ENCODE peak calls at places on chromosome 10, in five cellular contexts. One of them, this sample, is unnamed. For H3K4me1, the result is how much of the 10 kb centered on the place peaks cover.

GRCh38 chr10:110498087-110498981 is 627 bp downstream of the DUSP5 start:
- DNase-seq in cardiac muscle cell: peak
- DNase-seq in heart left ventricle: peak
- DNase-seq in right atrium auricular region: no peak
- DNase-seq in fibroblast of lung: peak
- DNase-seq in this sample: peak

GRCh38 chr10:122044713-122045112 is 55.8 kb downstream of the TACC2 start:
- DNase-seq in fibroblast of lung: peak
- DNase-seq in heart left ventricle: no peak
- DNase-seq in cardiac muscle cell: peak
- DNase-seq in right atrium auricular region: no peak
- DNase-seq in this sample: peak

GRCh38 chr10:29517352-29517923 is 117.3 kb downstream of the SVIL start:
- DNase-seq in right atrium auricular region: no peak
- DNase-seq in fibroblast of lung: peak
- DNase-seq in cardiac muscle cell: peak
- DNase-seq in heart left ventricle: no peak
- DNase-seq in this sample: peak

GRCh38 chr10:94485094-94485493 is 60.5 kb upstream of the HELLS start:
- DNase-seq in right atrium auricular region: no peak
- DNase-seq in cardiac muscle cell: no peak
- DNase-seq in heart left ventricle: no peak
- DNase-seq in fibroblast of lung: no peak
- DNase-seq in this sample: no peak

GRCh38 chr10:26446258-26446657 is 8.1 kb downstream of the APBB1IP start:
- DNase-seq in cardiac muscle cell: no peak
- DNase-seq in heart left ventricle: no peak
- DNase-seq in fibroblast of lung: no peak
- DNase-seq in right atrium auricular region: no peak
- DNase-seq in this sample: no peak

GRCh38 chr10:92740762-92741161 is 51.0 kb downstream of the HHEX start:
- DNase-seq in cardiac muscle cell: no peak
- DNase-seq in heart left ventricle: no peak
- DNase-seq in fibroblast of lung: peak
- DNase-seq in right atrium auricular region: no peak
- DNase-seq in this sample: no peak

GRCh38 chr10:87618470-87619423 is 40.9 kb upstream of the PAPSS2 start:
- DNase-seq in fibroblast of lung: no peak
- DNase-seq in right atrium auricular region: no peak
- DNase-seq in heart left ventricle: no peak
- DNase-seq in cardiac muscle cell: no peak
- DNase-seq in this sample: peak

GRCh38 chr10:113891476-113891875 is 37.0 kb downstream of the NHLRC2 start:
- DNase-seq in heart left ventricle: no peak
- DNase-seq in cardiac muscle cell: peak
- DNase-seq in fibroblast of lung: no peak
- DNase-seq in right atrium auricular region: no peak
- DNase-seq in this sample: no peak

GRCh38 chr10:14695833-14696232 is 78.9 kb downstream of the FAM107B start:
- DNase-seq in right atrium auricular region: no peak
- DNase-seq in fibroblast of lung: no peak
- DNase-seq in cardiac muscle cell: no peak
- DNase-seq in heart left ventricle: no peak
- DNase-seq in this sample: no peak

GRCh38 chr10:125857185-125857760 is 23.8 kb downstream of the DHX32 start:
- DNase-seq in fibroblast of lung: no peak
- DNase-seq in cardiac muscle cell: no peak
- DNase-seq in heart left ventricle: no peak
- DNase-seq in right atrium auricular region: no peak
- DNase-seq in this sample: no peak

GRCh38 chr10:18117272-18117671 is 23.0 kb upstream of the CACNB2 start:
- DNase-seq in right atrium auricular region: no peak
- DNase-seq in cardiac muscle cell: no peak
- DNase-seq in fibroblast of lung: no peak
- DNase-seq in heart left ventricle: no peak
- DNase-seq in this sample: no peak

GRCh38 chr10:110163192-110163773 is 44.1 kb upstream of the MXI1 start:
- DNase-seq in cardiac muscle cell: no peak
- DNase-seq in fibroblast of lung: no peak
- DNase-seq in heart left ventricle: no peak
- DNase-seq in right atrium auricular region: no peak
- DNase-seq in this sample: no peak

GRCh38 chr10:107749235-107749634 is 584.7 kb upstream of the SORCS1 start:
- DNase-seq in right atrium auricular region: no peak
- DNase-seq in heart left ventricle: no peak
- DNase-seq in fibroblast of lung: no peak
- DNase-seq in cardiac muscle cell: no peak
- DNase-seq in this sample: no peak

GRCh38 chr10:43225787-43226153 is 41.1 kb downstream of the RASGEF1A start:
- DNase-seq in heart left ventricle: peak
- DNase-seq in fibroblast of lung: no peak
- DNase-seq in cardiac muscle cell: no peak
- DNase-seq in right atrium auricular region: peak
- DNase-seq in this sample: no peak

GRCh38 chr10:79068203-79068561 is 584 bp upstream of the ZMIZ1 start:
- DNase-seq in fibroblast of lung: no peak
- DNase-seq in heart left ventricle: no peak
- DNase-seq in right atrium auricular region: no peak
- DNase-seq in cardiac muscle cell: no peak
- DNase-seq in this sample: no peak

GRCh38 chr10:133355991-133356390 is 1.8 kb downstream of the FUOM start:
- DNase-seq in fibroblast of lung: no peak
- DNase-seq in heart left ventricle: no peak
- DNase-seq in cardiac muscle cell: no peak
- DNase-seq in right atrium auricular region: no peak
- DNase-seq in this sample: no peak

GRCh38 chr10:132368881-132369635 is 27.9 kb upstream of the PWWP2B start:
- DNase-seq in right atrium auricular region: no peak
- DNase-seq in fibroblast of lung: peak
- DNase-seq in heart left ventricle: no peak
- DNase-seq in cardiac muscle cell: no peak
- DNase-seq in this sample: no peak

GRCh38 chr10:70283445-70284399 is at the start of gene NPFFR1:
- DNase-seq in heart left ventricle: no peak
- DNase-seq in fibroblast of lung: no peak
- DNase-seq in right atrium auricular region: no peak
- DNase-seq in cardiac muscle cell: peak
- DNase-seq in this sample: no peak

GRCh38 chr10:34821587-34822585 is 6.8 kb upstream of the PARD3 start:
- DNase-seq in cardiac muscle cell: no peak
- DNase-seq in heart left ventricle: no peak
- DNase-seq in fibroblast of lung: peak
- DNase-seq in right atrium auricular region: no peak
- DNase-seq in this sample: no peak

GRCh38 chr10:103557455-103557854 is 64.0 kb downstream of the NEURL1 start:
- DNase-seq in fibroblast of lung: no peak
- DNase-seq in cardiac muscle cell: no peak
- DNase-seq in heart left ventricle: no peak
- DNase-seq in right atrium auricular region: no peak
- DNase-seq in this sample: no peak

GRCh38 chr10:43949351-43949750 is 300.7 kb upstream of the ZNF32 start:
- DNase-seq in right atrium auricular region: no peak
- DNase-seq in cardiac muscle cell: no peak
- DNase-seq in fibroblast of lung: no peak
- DNase-seq in heart left ventricle: no peak
- DNase-seq in this sample: no peak

GRCh38 chr10:11197266-11197712 is 179.6 kb downstream of the CELF2 start:
- DNase-seq in right atrium auricular region: peak
- DNase-seq in heart left ventricle: peak
- DNase-seq in cardiac muscle cell: no peak
- DNase-seq in fibroblast of lung: no peak
- DNase-seq in this sample: no peak

GRCh38 chr10:123140983-123141390 is 5.2 kb downstream of the HMX3 start:
- DNase-seq in right atrium auricular region: peak
- DNase-seq in fibroblast of lung: no peak
- DNase-seq in heart left ventricle: no peak
- DNase-seq in cardiac muscle cell: no peak
- DNase-seq in this sample: no peak

GRCh38 chr10:123633106-123633505 is 33.0 kb upstream of the GPR26 start:
- DNase-seq in heart left ventricle: no peak
- DNase-seq in cardiac muscle cell: no peak
- DNase-seq in right atrium auricular region: no peak
- DNase-seq in fibroblast of lung: no peak
- DNase-seq in this sample: no peak

GRCh38 chr10:79444243-79445119 is 943 bp downstream of the ZCCHC24 start:
- DNase-seq in fibroblast of lung: peak
- DNase-seq in heart left ventricle: peak
- DNase-seq in cardiac muscle cell: peak
- DNase-seq in right atrium auricular region: peak
- DNase-seq in this sample: peak

GRCh38 chr10:124588736-124589451 is 127.3 kb downstream of the LHPP start:
- DNase-seq in fibroblast of lung: peak
- DNase-seq in cardiac muscle cell: peak
- DNase-seq in heart left ventricle: peak
- DNase-seq in right atrium auricular region: peak
- DNase-seq in this sample: peak

GRCh38 chr10:131577786-131578471 is 266.4 kb upstream of the TCERG1L start:
- DNase-seq in right atrium auricular region: peak
- DNase-seq in fibroblast of lung: no peak
- DNase-seq in cardiac muscle cell: no peak
- DNase-seq in heart left ventricle: no peak
- DNase-seq in this sample: no peak

GRCh38 chr10:116099031-116099430 is 174.0 kb downstream of the GFRA1 start:
- DNase-seq in fibroblast of lung: no peak
- DNase-seq in heart left ventricle: no peak
- DNase-seq in cardiac muscle cell: no peak
- DNase-seq in right atrium auricular region: no peak
- DNase-seq in this sample: no peak

GRCh38 chr10:122660696-122661095 is 39.0 kb downstream of the C10orf120 start:
- DNase-seq in right atrium auricular region: no peak
- DNase-seq in fibroblast of lung: no peak
- DNase-seq in heart left ventricle: no peak
- DNase-seq in cardiac muscle cell: no peak
- DNase-seq in this sample: no peak

GRCh38 chr10:103696411-103697145 is 158.8 kb downstream of the SH3PXD2A start:
- DNase-seq in right atrium auricular region: peak
- DNase-seq in cardiac muscle cell: no peak
- DNase-seq in fibroblast of lung: peak
- DNase-seq in heart left ventricle: peak
- DNase-seq in this sample: peak

GRCh38 chr10:64159910-64160872 is 639.0 kb downstream of the REEP3 start:
- DNase-seq in cardiac muscle cell: no peak
- DNase-seq in right atrium auricular region: no peak
- DNase-seq in fibroblast of lung: no peak
- DNase-seq in heart left ventricle: no peak
- DNase-seq in this sample: no peak

GRCh38 chr10:64156131-64156530 is 634.9 kb downstream of the REEP3 start:
- DNase-seq in fibroblast of lung: no peak
- DNase-seq in cardiac muscle cell: no peak
- DNase-seq in right atrium auricular region: no peak
- DNase-seq in heart left ventricle: no peak
- DNase-seq in this sample: no peak
- H3K4me1 ChIP-seq in fibroblast of lung: under half
- H3K4me1 ChIP-seq in cardiac muscle cell: under half
- H3K4me1 ChIP-seq in right atrium auricular region: under half
- H3K4me1 ChIP-seq in heart left ventricle: under half
- H3K4me1 ChIP-seq in this sample: under half

DNA sequence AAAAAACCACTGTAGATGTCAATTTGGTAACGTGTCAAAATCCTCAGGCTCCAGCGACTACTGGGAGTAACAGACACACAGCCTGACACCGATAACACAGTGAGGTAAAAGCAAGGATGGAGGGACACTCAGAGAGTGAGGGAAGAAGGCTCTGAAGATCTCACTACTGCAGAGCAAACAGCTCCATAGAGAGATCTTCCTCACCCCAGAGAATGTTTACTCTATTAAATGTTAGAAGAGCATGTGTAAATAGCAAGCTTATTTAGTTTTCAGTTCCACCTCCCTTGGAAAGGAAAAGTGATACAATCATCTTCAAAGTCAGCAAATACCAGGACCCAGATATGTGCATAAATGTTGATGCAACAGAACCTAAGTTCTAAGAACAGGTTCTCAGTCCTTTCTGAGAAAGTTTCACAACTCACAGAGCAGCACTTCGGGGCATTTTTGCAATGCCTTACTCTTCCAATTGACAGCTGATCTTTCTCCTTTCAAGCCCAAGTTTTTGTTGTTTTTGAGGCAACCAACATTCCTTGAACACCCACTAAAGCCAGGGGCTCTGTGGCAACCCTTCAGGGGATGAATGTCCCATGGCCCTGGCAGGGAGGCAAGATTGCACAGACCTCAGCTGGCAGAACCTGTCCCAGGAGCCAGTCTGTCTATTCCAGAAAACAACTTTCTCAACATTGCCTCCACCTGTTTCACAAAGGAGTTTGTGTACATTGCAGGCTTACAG is 177.4 kb downstream of the SFMBT2 start:
- DNase-seq in right atrium auricular region: no peak
- DNase-seq in heart left ventricle: no peak
- DNase-seq in fibroblast of lung: no peak
- DNase-seq in cardiac muscle cell: no peak
- DNase-seq in this sample: peak
- H3K27ac ChIP-seq in right atrium auricular region: no peak
- H3K27ac ChIP-seq in heart left ventricle: no peak
- H3K27ac ChIP-seq in fibroblast of lung: no peak
- H3K27ac ChIP-seq in cardiac muscle cell: no peak
- H3K27ac ChIP-seq in this sample: no peak

GRCh38 chr10:77611670-77612069 is 25.9 kb downstream of the KCNMA1 start:
- DNase-seq in heart left ventricle: no peak
- DNase-seq in cardiac muscle cell: no peak
- DNase-seq in right atrium auricular region: no peak
- DNase-seq in fibroblast of lung: no peak
- DNase-seq in this sample: no peak
- H3K4me1 ChIP-seq in heart left ventricle: under half
- H3K4me1 ChIP-seq in cardiac muscle cell: under half
- H3K4me1 ChIP-seq in right atrium auricular region: under half
- H3K4me1 ChIP-seq in fibroblast of lung: under half
- H3K4me1 ChIP-seq in this sample: under half

GRCh38 chr10:515674-516073 is 173.8 kb downstream of the DIP2C start:
- DNase-seq in cardiac muscle cell: no peak
- DNase-seq in right atrium auricular region: no peak
- DNase-seq in fibroblast of lung: no peak
- DNase-seq in heart left ventricle: no peak
- DNase-seq in this sample: no peak

GRCh38 chr10:517236-517635 is 172.2 kb downstream of the DIP2C start:
- DNase-seq in right atrium auricular region: no peak
- DNase-seq in heart left ventricle: no peak
- DNase-seq in cardiac muscle cell: no peak
- DNase-seq in fibroblast of lung: no peak
- DNase-seq in this sample: no peak

GRCh38 chr10:517872-518475 is 171.5 kb downstream of the DIP2C start:
- DNase-seq in right atrium auricular region: no peak
- DNase-seq in cardiac muscle cell: no peak
- DNase-seq in fibroblast of lung: no peak
- DNase-seq in heart left ventricle: no peak
- DNase-seq in this sample: no peak

GRCh38 chr10:519055-519715 is 170.3 kb downstream of the DIP2C start:
- DNase-seq in right atrium auricular region: no peak
- DNase-seq in cardiac muscle cell: no peak
- DNase-seq in fibroblast of lung: no peak
- DNase-seq in heart left ventricle: no peak
- DNase-seq in this sample: no peak

DNA sequence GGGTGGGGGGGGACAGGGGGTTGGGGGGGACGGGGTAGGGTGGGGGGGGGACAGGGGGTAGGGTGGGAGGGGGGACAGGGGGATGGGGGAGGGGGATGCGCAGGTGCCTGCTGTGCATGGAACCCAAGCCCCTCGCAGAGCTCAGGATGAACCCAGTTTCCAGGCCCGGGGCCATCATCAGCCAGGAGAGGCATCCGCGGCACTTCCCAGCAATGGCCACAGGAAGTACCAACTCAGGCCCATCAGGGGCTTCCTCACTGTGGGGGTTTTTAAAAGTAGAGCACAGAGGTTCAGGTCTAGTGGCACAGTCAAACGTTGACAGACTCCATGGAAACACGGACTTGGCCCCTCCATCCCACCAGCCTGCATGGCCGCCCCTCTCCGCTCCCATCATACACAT is 172.7 kb downstream of the DIP2C start:
- DNase-seq in right atrium auricular region: no peak
- DNase-seq in fibroblast of lung: no peak
- DNase-seq in cardiac muscle cell: no peak
- DNase-seq in heart left ventricle: no peak
- DNase-seq in this sample: no peak
- H3K27ac ChIP-seq in right atrium auricular region: no peak
- H3K27ac ChIP-seq in fibroblast of lung: no peak
- H3K27ac ChIP-seq in cardiac muscle cell: no peak
- H3K27ac ChIP-seq in heart left ventricle: no peak
- H3K27ac ChIP-seq in this sample: no peak